ENCODE peak calls at places on chromosomes 11 and 22, in nine cellular contexts. G, P, X, C, Y, F, Q, I and S are unnamed samples.

GRCh38 chr11:118834428-118835028 is 43.6 kb upstream of the DDX6 start:
- DNase-seq in G (no peak), P (no peak), X (no peak), C (no peak), Y (no peak), F (no peak), Q (no peak), I (no peak), S (no peak)

GRCh38 chr11:67389477-67389876 is 2.3 kb upstream of the RAD9A start:
- DNase-seq in G (no peak), P (no peak), X (no peak), C (peak; percentile 67), Y (peak; percentile 53), F (no peak), Q (no peak), I (peak; percentile 66), S (no peak)

GRCh38 chr11:66267379-66268209 is 845 bp upstream of the RAB1B start:
- DNase-seq in G (peak; percentile 83), P (peak; percentile 79), X (peak; percentile 69), C (peak; percentile 89), Y (peak; percentile 89), F (peak; percentile 75), Q (peak; percentile 48), I (peak; percentile 85), S (peak; percentile 62)

GRCh38 chr22:28207281-28208030 is 288.4 kb upstream of the PITPNB start:
- DNase-seq in G (no peak), P (no peak), X (no peak), C (no peak), Y (no peak), F (peak; percentile 37), Q (no peak), I (no peak), S (no peak)

GRCh38 chr11:44773351-44773965 is 46.7 kb downstream of the TSPAN18 start:
- DNase-seq in G (no peak), P (no peak), X (no peak), C (peak; percentile 16), Y (no peak), F (no peak), Q (no peak), I (no peak), S (no peak)

GRCh38 chr11:13535819-13536218 is 40.0 kb upstream of the PTH start:
- DNase-seq in G (no peak), P (no peak), X (no peak), C (no peak), Y (no peak), F (no peak), Q (no peak), I (no peak), S (no peak)

GRCh38 chr11:126190792-126191191 is 20.7 kb downstream of the RPUSD4 start:
- DNase-seq in G (no peak), P (no peak), X (no peak), C (no peak), Y (no peak), F (no peak), Q (no peak), I (no peak), S (no peak)

GRCh38 chr22:45336971-45337431 is 27.3 kb downstream of the FAM118A start:
- DNase-seq in G (no peak), P (no peak), X (peak; percentile 33), C (peak; percentile 84), Y (no peak), F (no peak), Q (no peak), I (peak; percentile 50), S (no peak)

GRCh38 chr11:115990004-115990447 is 485.8 kb upstream of the CADM1 start:
- DNase-seq in G (no peak), P (no peak), X (no peak), C (no peak), Y (no peak), F (no peak), Q (no peak), I (no peak), S (no peak)

GRCh38 chr11:111663820-111664219 is 61.6 kb downstream of the SIK2 start:
- DNase-seq in G (no peak), P (no peak), X (no peak), C (peak; percentile 73), Y (no peak), F (peak; percentile 38), Q (no peak), I (no peak), S (peak; percentile 8)